ENCODE peak calls at places on chromosomes 11 and 22, in five cellular contexts. One of them, this sample, is unnamed.

GRCh38 chr22:17783317-17783716 is 9.0 kb upstream of the BID start:
- DNase-seq in aorta: no peak
- DNase-seq in heart left ventricle: no peak
- DNase-seq in GM23338: no peak
- DNase-seq in fibroblast of lung: no peak
- DNase-seq in this sample: no peak

GRCh38 chr22:28742562-28742962 is 723 bp downstream of the HSCB start:
- DNase-seq in aorta: no peak
- DNase-seq in heart left ventricle: no peak
- DNase-seq in fibroblast of lung: no peak
- DNase-seq in GM23338: no peak
- DNase-seq in this sample: no peak

GRCh38 chr22:17489101-17489500 is 74.2 kb upstream of the SLC25A18 start:
- DNase-seq in heart left ventricle: no peak
- DNase-seq in fibroblast of lung: no peak
- DNase-seq in GM23338: no peak
- DNase-seq in aorta: no peak
- DNase-seq in this sample: no peak

GRCh38 chr11:130775306-130776043 is 140.8 kb downstream of the SNX19 start:
- DNase-seq in heart left ventricle: no peak
- DNase-seq in fibroblast of lung: peak; percentile 66
- DNase-seq in GM23338: no peak
- DNase-seq in aorta: no peak
- DNase-seq in this sample: no peak

GRCh38 chr11:22670803-22671202 is 4.4 kb downstream of the GAS2 start:
- DNase-seq in heart left ventricle: no peak
- DNase-seq in GM23338: peak; percentile 28
- DNase-seq in aorta: no peak
- DNase-seq in fibroblast of lung: peak; percentile 2
- DNase-seq in this sample: peak; percentile 49

GRCh38 chr11:85774256-85775097 is 36.5 kb downstream of the SYTL2 start:
- DNase-seq in fibroblast of lung: no peak
- DNase-seq in GM23338: no peak
- DNase-seq in heart left ventricle: no peak
- DNase-seq in aorta: no peak
- DNase-seq in this sample: no peak

GRCh38 chr11:34192481-34193401 is 87.3 kb downstream of the NAT10 start:
- DNase-seq in aorta: peak; percentile 90
- DNase-seq in heart left ventricle: peak; percentile 71
- DNase-seq in fibroblast of lung: peak; percentile 94
- DNase-seq in GM23338: no peak
- DNase-seq in this sample: peak; percentile 88

GRCh38 chr11:9972917-9973504 is 309.1 kb downstream of the SWAP70 start:
- DNase-seq in fibroblast of lung: peak; percentile 75
- DNase-seq in heart left ventricle: no peak
- DNase-seq in GM23338: peak; percentile 65
- DNase-seq in aorta: no peak
- DNase-seq in this sample: peak; percentile 85

GRCh38 chr22:28920757-28921584 is 37.6 kb downstream of the ZNRF3 start:
- DNase-seq in heart left ventricle: no peak
- DNase-seq in GM23338: peak; percentile 30
- DNase-seq in aorta: peak; percentile 15
- DNase-seq in fibroblast of lung: no peak
- DNase-seq in this sample: no peak

GRCh38 chr22:17797721-17798559 is 23.7 kb upstream of the BID start:
- DNase-seq in heart left ventricle: no peak
- DNase-seq in GM23338: no peak
- DNase-seq in aorta: no peak
- DNase-seq in fibroblast of lung: no peak
- DNase-seq in this sample: no peak

GRCh38 chr11:86483591-86484163 is 109.0 kb downstream of the CCDC81 start:
- DNase-seq in fibroblast of lung: no peak
- DNase-seq in heart left ventricle: peak; percentile 47
- DNase-seq in GM23338: no peak
- DNase-seq in aorta: no peak
- DNase-seq in this sample: no peak

DNA sequence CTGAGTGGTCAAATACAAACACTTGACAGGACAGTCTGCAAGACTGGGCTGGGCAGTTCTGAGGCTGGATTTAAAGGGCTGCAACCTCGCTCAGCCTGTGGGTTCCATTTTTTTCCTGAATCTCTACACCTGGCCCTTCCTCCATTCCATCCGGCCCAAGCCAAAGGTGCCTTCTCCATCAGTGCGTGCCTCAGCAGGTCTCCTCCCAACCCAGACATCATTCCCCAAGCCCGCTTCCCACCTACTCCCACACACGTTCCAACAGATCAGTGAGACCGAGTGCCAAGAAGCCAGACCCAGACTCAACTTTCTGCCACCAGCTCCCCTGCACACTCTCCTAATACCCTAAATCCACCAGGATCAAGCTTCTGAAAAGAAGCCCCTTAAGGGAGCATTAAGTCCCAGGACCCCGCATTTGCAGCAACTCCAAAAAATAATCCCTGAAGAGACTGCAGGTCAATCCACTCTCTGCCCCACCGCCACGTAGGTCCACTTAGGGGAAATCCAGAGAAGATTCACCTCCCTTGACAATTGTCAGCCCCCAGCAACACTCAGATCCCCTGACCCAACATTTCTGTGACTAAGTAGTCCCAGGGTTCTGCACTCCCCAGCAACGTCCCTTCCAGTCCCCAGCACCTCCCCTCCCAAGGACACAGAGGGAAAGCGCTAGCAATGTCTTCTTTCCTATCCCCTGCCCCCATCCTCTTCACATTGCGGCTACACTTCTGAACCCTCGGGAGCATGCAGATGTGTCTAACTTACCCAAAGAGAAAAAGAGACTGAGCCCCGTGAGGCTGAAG is 639 bp downstream of the SCN2B start:
- DNase-seq in aorta: no peak
- DNase-seq in heart left ventricle: no peak
- DNase-seq in fibroblast of lung: no peak
- DNase-seq in GM23338: no peak
- DNase-seq in this sample: no peak
- H3K4me3 ChIP-seq in aorta: no peak overlapping the region
- H3K4me3 ChIP-seq in heart left ventricle: peak overlapping the region; percentile 58
- H3K4me3 ChIP-seq in fibroblast of lung: no peak overlapping the region
- H3K4me3 ChIP-seq in GM23338: peak overlapping the region; percentile 70
- H3K4me3 ChIP-seq in this sample: no peak overlapping the region

GRCh38 chr11:65067446-65067845 is 9.1 kb upstream of the NAALADL1 start:
- DNase-seq in aorta: no peak
- DNase-seq in fibroblast of lung: no peak
- DNase-seq in GM23338: no peak
- DNase-seq in heart left ventricle: no peak
- DNase-seq in this sample: no peak
- H3K4me3 ChIP-seq in aorta: no peak overlapping the region
- H3K4me3 ChIP-seq in fibroblast of lung: no peak overlapping the region
- H3K4me3 ChIP-seq in GM23338: no peak overlapping the region
- H3K4me3 ChIP-seq in heart left ventricle: no peak overlapping the region
- H3K4me3 ChIP-seq in this sample: no peak overlapping the region

GRCh38 chr11:63504054-63504453 is 1.8 kb upstream of the LGALS12 start:
- DNase-seq in heart left ventricle: no peak
- DNase-seq in GM23338: peak; percentile 30
- DNase-seq in fibroblast of lung: no peak
- DNase-seq in aorta: no peak
- DNase-seq in this sample: no peak
- H3K4me3 ChIP-seq in heart left ventricle: no peak overlapping the region
- H3K4me3 ChIP-seq in GM23338: peak overlapping the region; percentile 1
- H3K4me3 ChIP-seq in fibroblast of lung: no peak overlapping the region
- H3K4me3 ChIP-seq in aorta: no peak overlapping the region
- H3K4me3 ChIP-seq in this sample: no peak overlapping the region

GRCh38 chr11:73389134-73389525 is 12.9 kb downstream of the RELT start:
- DNase-seq in fibroblast of lung: no peak
- DNase-seq in heart left ventricle: no peak
- DNase-seq in GM23338: no peak
- DNase-seq in aorta: no peak
- DNase-seq in this sample: no peak

GRCh38 chr11:73386568-73386967 is 10.4 kb downstream of the RELT start:
- DNase-seq in aorta: no peak
- DNase-seq in heart left ventricle: no peak
- DNase-seq in GM23338: no peak
- DNase-seq in fibroblast of lung: no peak
- DNase-seq in this sample: no peak

GRCh38 chr11:73388241-73389133 is 12.3 kb downstream of the RELT start:
- DNase-seq in aorta: no peak
- DNase-seq in GM23338: peak; percentile 32
- DNase-seq in fibroblast of lung: no peak
- DNase-seq in heart left ventricle: peak; percentile 77
- DNase-seq in this sample: no peak

GRCh38 chr11:73386026-73386425 is 9.8 kb downstream of the RELT start:
- DNase-seq in heart left ventricle: peak; percentile 62
- DNase-seq in aorta: no peak
- DNase-seq in GM23338: no peak
- DNase-seq in fibroblast of lung: no peak
- DNase-seq in this sample: no peak

DNA sequence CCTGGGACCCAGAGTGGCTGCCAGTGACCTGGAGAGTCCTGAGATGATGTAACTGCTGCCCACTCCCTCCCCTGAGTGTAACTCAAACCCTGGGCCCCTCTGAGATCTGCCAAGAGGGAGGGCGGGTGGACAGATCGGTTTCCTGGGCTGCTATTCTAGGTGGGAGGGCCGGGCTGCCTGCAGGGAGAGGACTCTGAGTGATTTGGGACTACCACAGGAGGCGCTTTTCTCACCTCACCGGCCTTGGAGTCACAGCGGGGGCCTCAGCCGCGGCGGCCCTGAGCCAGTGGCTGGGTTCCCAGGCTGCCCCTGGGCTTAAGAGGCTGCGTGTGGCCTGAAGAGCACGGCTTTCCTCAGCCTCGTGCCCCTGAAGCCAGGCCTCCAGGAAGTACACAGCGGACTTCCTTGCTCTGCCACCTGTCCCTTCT is 11.4 kb downstream of the RELT start:
- DNase-seq in GM23338: peak; percentile 37
- DNase-seq in aorta: no peak
- DNase-seq in fibroblast of lung: peak; percentile 24
- DNase-seq in heart left ventricle: no peak
- DNase-seq in this sample: no peak
- H3K4me3 ChIP-seq in GM23338: no peak overlapping the region
- H3K4me3 ChIP-seq in aorta: no peak overlapping the region
- H3K4me3 ChIP-seq in fibroblast of lung: no peak overlapping the region
- H3K4me3 ChIP-seq in heart left ventricle: no peak overlapping the region
- H3K4me3 ChIP-seq in this sample: no peak overlapping the region

GRCh38 chr11:120290945-120291344 is 34.2 kb upstream of the TLCD5 start:
- DNase-seq in aorta: no peak
- DNase-seq in GM23338: no peak
- DNase-seq in heart left ventricle: no peak
- DNase-seq in fibroblast of lung: no peak
- DNase-seq in this sample: no peak

GRCh38 chr11:120284272-120284671 is 40.8 kb upstream of the TLCD5 start:
- DNase-seq in GM23338: no peak
- DNase-seq in heart left ventricle: no peak
- DNase-seq in fibroblast of lung: no peak
- DNase-seq in aorta: no peak
- DNase-seq in this sample: no peak

GRCh38 chr11:120285256-120285655 is 39.8 kb upstream of the TLCD5 start:
- DNase-seq in GM23338: no peak
- DNase-seq in heart left ventricle: no peak
- DNase-seq in fibroblast of lung: no peak
- DNase-seq in aorta: no peak
- DNase-seq in this sample: no peak

GRCh38 chr11:120289426-120289825 is 35.7 kb upstream of the TLCD5 start:
- DNase-seq in heart left ventricle: no peak
- DNase-seq in GM23338: no peak
- DNase-seq in aorta: no peak
- DNase-seq in fibroblast of lung: no peak
- DNase-seq in this sample: no peak

DNA sequence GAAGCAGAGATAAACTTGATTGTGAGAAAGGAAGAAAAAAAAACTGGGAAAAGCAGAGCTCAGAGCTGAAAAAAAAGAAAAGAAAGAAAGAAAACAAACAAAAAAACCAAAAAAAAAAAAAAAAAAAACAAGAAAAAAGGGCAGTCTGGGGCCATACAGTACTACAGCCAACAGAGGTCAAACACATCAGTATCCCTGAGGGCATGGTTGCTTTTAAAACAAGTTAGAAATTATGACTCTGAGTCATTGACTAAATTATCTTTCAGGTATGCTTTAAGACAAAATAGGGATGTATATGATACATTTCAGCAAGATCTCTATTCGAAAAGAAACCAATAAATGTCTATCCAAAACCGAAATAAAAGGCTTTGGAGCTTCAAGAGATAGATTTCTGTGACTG is 37.1 kb upstream of the TLCD5 start:
- DNase-seq in GM23338: no peak
- DNase-seq in heart left ventricle: no peak
- DNase-seq in aorta: no peak
- DNase-seq in fibroblast of lung: no peak
- DNase-seq in this sample: no peak
- H3K4me3 ChIP-seq in GM23338: no peak overlapping the region
- H3K4me3 ChIP-seq in heart left ventricle: no peak overlapping the region
- H3K4me3 ChIP-seq in aorta: no peak overlapping the region
- H3K4me3 ChIP-seq in fibroblast of lung: no peak overlapping the region
- H3K4me3 ChIP-seq in this sample: no peak overlapping the region

DNA sequence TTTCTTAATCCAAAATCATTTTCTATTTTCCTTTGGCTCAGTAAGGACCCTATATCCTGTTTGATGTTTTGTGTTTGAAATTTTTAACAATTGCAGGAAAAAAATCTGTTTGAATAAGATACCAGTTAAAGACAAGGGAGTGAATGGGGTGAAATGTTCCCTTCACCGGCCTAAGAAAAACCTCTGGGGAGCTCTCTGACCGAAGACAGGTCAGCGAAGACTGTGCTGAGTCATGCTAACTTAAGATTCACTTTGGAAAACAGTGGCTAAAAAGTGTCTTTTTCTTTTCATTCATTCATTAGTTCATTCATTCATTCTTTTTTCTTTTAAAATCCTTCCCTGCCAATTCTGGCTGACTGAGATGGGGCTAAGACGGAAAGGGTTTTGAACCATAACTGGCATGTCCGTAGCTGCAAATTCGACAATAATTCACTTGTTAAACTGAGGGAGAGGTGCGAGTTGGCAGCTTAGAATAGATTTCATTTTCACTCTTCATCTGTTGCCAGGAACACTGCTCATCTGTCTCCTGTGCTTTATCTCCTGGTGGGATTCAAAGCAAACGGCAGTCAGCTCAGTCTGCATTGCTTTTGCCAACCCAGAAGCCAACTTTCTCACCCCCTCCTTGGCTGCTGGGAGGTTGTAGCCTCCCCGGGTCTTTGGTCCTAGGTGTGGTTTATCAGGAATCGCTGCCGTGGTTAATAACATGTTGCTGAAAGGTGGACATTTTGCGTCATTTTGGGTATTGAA is 434.0 kb upstream of the LARGE1 start:
- DNase-seq in fibroblast of lung: no peak
- DNase-seq in aorta: no peak
- DNase-seq in heart left ventricle: no peak
- DNase-seq in GM23338: peak; percentile 8
- DNase-seq in this sample: no peak
- H3K4me3 ChIP-seq in fibroblast of lung: no peak overlapping the region
- H3K4me3 ChIP-seq in aorta: no peak overlapping the region
- H3K4me3 ChIP-seq in heart left ventricle: no peak overlapping the region
- H3K4me3 ChIP-seq in GM23338: no peak overlapping the region
- H3K4me3 ChIP-seq in this sample: no peak overlapping the region